ENCODE peak calls at places on chromosomes 12 and 14, in ten cellular contexts. One of them, this sample, is unnamed.

GRCh38 chr14:101721951-101722661 is 39.4 kb upstream of the PPP2R5C start:
- DNase-seq in astrocyte: peak
- DNase-seq in MM.1S: no peak
- DNase-seq in GM23338: peak
- DNase-seq in mesendoderm: peak
- DNase-seq in mesenchymal stem cell: peak
- DNase-seq in hepatocyte: no peak
- DNase-seq in endothelial cell of umbilical vein: peak
- DNase-seq in PC-3: peak
- DNase-seq in mammary epithelial cell: peak
- DNase-seq in this sample: peak

GRCh38 chr12:122318607-122319311 is 52.5 kb upstream of the VPS33A start:
- DNase-seq in MM.1S: no peak
- DNase-seq in endothelial cell of umbilical vein: peak
- DNase-seq in PC-3: peak
- DNase-seq in mesendoderm: no peak
- DNase-seq in mammary epithelial cell: no peak
- DNase-seq in astrocyte: peak
- DNase-seq in mesenchymal stem cell: peak
- DNase-seq in hepatocyte: no peak
- DNase-seq in GM23338: no peak
- DNase-seq in this sample: peak

GRCh38 chr14:67618617-67619063 is 1.1 kb upstream of the ARG2 start:
- DNase-seq in astrocyte: peak
- DNase-seq in mesenchymal stem cell: peak
- DNase-seq in mammary epithelial cell: peak
- DNase-seq in GM23338: peak
- DNase-seq in mesendoderm: peak
- DNase-seq in hepatocyte: peak
- DNase-seq in endothelial cell of umbilical vein: peak
- DNase-seq in PC-3: peak
- DNase-seq in MM.1S: peak
- DNase-seq in this sample: peak

GRCh38 chr12:111636209-111636928 is 37.3 kb upstream of the ATXN2 start:
- DNase-seq in mammary epithelial cell: no peak
- DNase-seq in GM23338: peak
- DNase-seq in MM.1S: no peak
- DNase-seq in mesendoderm: peak
- DNase-seq in endothelial cell of umbilical vein: peak
- DNase-seq in mesenchymal stem cell: no peak
- DNase-seq in PC-3: no peak
- DNase-seq in astrocyte: peak
- DNase-seq in hepatocyte: peak
- DNase-seq in this sample: peak

GRCh38 chr12:107360033-107360432 is 266.7 kb upstream of the CRY1 start:
- DNase-seq in PC-3: no peak
- DNase-seq in MM.1S: no peak
- DNase-seq in astrocyte: no peak
- DNase-seq in mammary epithelial cell: no peak
- DNase-seq in mesendoderm: no peak
- DNase-seq in GM23338: no peak
- DNase-seq in mesenchymal stem cell: no peak
- DNase-seq in endothelial cell of umbilical vein: no peak
- DNase-seq in hepatocyte: no peak
- DNase-seq in this sample: no peak

GRCh38 chr12:42969357-42969756 is 379.8 kb upstream of the PRICKLE1 start:
- DNase-seq in hepatocyte: no peak
- DNase-seq in astrocyte: no peak
- DNase-seq in PC-3: no peak
- DNase-seq in mesenchymal stem cell: no peak
- DNase-seq in MM.1S: no peak
- DNase-seq in GM23338: no peak
- DNase-seq in mammary epithelial cell: no peak
- DNase-seq in mesendoderm: peak
- DNase-seq in endothelial cell of umbilical vein: peak
- DNase-seq in this sample: no peak

GRCh38 chr12:91194500-91194899 is 11.9 kb upstream of the DCN start:
- DNase-seq in endothelial cell of umbilical vein: no peak
- DNase-seq in MM.1S: no peak
- DNase-seq in mesendoderm: no peak
- DNase-seq in hepatocyte: no peak
- DNase-seq in GM23338: no peak
- DNase-seq in astrocyte: peak
- DNase-seq in mammary epithelial cell: peak
- DNase-seq in mesenchymal stem cell: no peak
- DNase-seq in PC-3: peak
- DNase-seq in this sample: peak

GRCh38 chr14:103762011-103762410 is 46.4 kb downstream of the ZFYVE21 start:
- DNase-seq in mesenchymal stem cell: no peak
- DNase-seq in mammary epithelial cell: no peak
- DNase-seq in astrocyte: peak
- DNase-seq in mesendoderm: no peak
- DNase-seq in GM23338: no peak
- DNase-seq in MM.1S: no peak
- DNase-seq in PC-3: no peak
- DNase-seq in hepatocyte: no peak
- DNase-seq in endothelial cell of umbilical vein: no peak
- DNase-seq in this sample: no peak

GRCh38 chr12:108017658-108018057 is 111.4 kb upstream of the WSCD2 start:
- DNase-seq in endothelial cell of umbilical vein: no peak
- DNase-seq in PC-3: no peak
- DNase-seq in mesenchymal stem cell: no peak
- DNase-seq in astrocyte: no peak
- DNase-seq in mammary epithelial cell: no peak
- DNase-seq in hepatocyte: no peak
- DNase-seq in MM.1S: no peak
- DNase-seq in mesendoderm: no peak
- DNase-seq in GM23338: no peak
- DNase-seq in this sample: no peak

GRCh38 chr12:15861404-15861803 is 20.8 kb upstream of the STRAP start:
- DNase-seq in mammary epithelial cell: no peak
- DNase-seq in PC-3: no peak
- DNase-seq in mesendoderm: no peak
- DNase-seq in astrocyte: no peak
- DNase-seq in mesenchymal stem cell: no peak
- DNase-seq in MM.1S: no peak
- DNase-seq in endothelial cell of umbilical vein: no peak
- DNase-seq in hepatocyte: no peak
- DNase-seq in GM23338: no peak
- DNase-seq in this sample: no peak
- H3K4me2 ChIP-seq in mammary epithelial cell: no peak
- H3K4me2 ChIP-seq in PC-3: no peak
- H3K4me2 ChIP-seq in mesendoderm: no peak
- H3K4me2 ChIP-seq in astrocyte: no peak
- H3K4me2 ChIP-seq in mesenchymal stem cell: no peak
- H3K4me2 ChIP-seq in MM.1S: no peak
- H3K4me2 ChIP-seq in endothelial cell of umbilical vein: no peak
- H3K4me2 ChIP-seq in hepatocyte: no peak
- H3K4me2 ChIP-seq in GM23338: no peak
- H3K4me2 ChIP-seq in this sample: no peak

GRCh38 chr12:32545413-32545970 is 133.6 kb upstream of the DNM1L start:
- DNase-seq in endothelial cell of umbilical vein: peak
- DNase-seq in astrocyte: no peak
- DNase-seq in GM23338: no peak
- DNase-seq in hepatocyte: no peak
- DNase-seq in MM.1S: no peak
- DNase-seq in mammary epithelial cell: no peak
- DNase-seq in mesendoderm: no peak
- DNase-seq in PC-3: no peak
- DNase-seq in mesenchymal stem cell: no peak
- DNase-seq in this sample: no peak
- H3K27ac ChIP-seq in endothelial cell of umbilical vein: no peak
- H3K27ac ChIP-seq in astrocyte: no peak
- H3K27ac ChIP-seq in GM23338: peak
- H3K27ac ChIP-seq in hepatocyte: no peak
- H3K27ac ChIP-seq in MM.1S: no peak
- H3K27ac ChIP-seq in mammary epithelial cell: no peak
- H3K27ac ChIP-seq in mesendoderm: peak
- H3K27ac ChIP-seq in PC-3: no peak
- H3K27ac ChIP-seq in mesenchymal stem cell: no peak
- H3K27ac ChIP-seq in this sample: no peak

DNA sequence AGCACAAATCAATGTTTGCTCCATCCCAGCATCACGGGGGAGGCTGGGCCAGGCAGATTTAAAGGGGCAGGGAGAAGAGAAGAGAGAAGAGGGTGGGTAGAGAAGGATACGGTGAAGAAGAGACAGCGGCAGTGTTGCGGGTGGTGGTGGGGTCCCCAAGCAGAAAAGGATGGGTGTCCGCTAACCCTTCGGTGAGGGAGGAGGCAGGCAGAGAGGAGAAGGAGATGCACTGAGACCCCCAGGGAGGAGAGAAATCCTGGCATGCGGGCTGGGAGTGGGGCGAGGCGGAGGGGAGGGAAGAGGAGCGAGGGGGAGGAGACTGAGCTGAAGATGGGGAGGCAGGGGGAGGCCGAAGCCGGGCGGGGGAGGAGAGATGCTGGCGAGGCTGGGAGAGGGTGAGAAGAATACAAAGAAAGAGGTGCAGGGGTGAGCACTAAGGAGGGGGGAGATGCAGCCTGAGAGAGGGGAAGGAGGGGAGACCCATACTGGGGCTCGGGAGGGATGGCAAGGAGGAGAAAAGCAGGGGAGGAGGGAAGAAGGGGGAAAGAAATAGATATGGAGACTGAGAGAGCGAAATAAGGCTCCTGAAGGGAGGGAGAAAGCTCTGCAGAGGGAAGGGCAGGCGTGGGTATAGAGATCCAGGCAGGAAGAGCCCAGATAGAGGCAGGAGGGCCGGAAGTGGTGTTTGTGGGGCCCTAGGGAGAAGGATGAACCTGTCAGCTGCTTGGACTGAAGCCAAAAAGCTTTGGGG is at the start of gene JPH4:
- DNase-seq in mesendoderm: no peak
- DNase-seq in GM23338: peak
- DNase-seq in mesenchymal stem cell: no peak
- DNase-seq in hepatocyte: peak
- DNase-seq in PC-3: no peak
- DNase-seq in mammary epithelial cell: no peak
- DNase-seq in MM.1S: no peak
- DNase-seq in endothelial cell of umbilical vein: no peak
- DNase-seq in astrocyte: no peak
- DNase-seq in this sample: no peak
- H3K4me2 ChIP-seq in mesendoderm: peak
- H3K4me2 ChIP-seq in GM23338: peak
- H3K4me2 ChIP-seq in mesenchymal stem cell: no peak
- H3K4me2 ChIP-seq in hepatocyte: peak
- H3K4me2 ChIP-seq in PC-3: no peak
- H3K4me2 ChIP-seq in mammary epithelial cell: no peak
- H3K4me2 ChIP-seq in MM.1S: no peak
- H3K4me2 ChIP-seq in endothelial cell of umbilical vein: no peak
- H3K4me2 ChIP-seq in astrocyte: no peak
- H3K4me2 ChIP-seq in this sample: no peak

DNA sequence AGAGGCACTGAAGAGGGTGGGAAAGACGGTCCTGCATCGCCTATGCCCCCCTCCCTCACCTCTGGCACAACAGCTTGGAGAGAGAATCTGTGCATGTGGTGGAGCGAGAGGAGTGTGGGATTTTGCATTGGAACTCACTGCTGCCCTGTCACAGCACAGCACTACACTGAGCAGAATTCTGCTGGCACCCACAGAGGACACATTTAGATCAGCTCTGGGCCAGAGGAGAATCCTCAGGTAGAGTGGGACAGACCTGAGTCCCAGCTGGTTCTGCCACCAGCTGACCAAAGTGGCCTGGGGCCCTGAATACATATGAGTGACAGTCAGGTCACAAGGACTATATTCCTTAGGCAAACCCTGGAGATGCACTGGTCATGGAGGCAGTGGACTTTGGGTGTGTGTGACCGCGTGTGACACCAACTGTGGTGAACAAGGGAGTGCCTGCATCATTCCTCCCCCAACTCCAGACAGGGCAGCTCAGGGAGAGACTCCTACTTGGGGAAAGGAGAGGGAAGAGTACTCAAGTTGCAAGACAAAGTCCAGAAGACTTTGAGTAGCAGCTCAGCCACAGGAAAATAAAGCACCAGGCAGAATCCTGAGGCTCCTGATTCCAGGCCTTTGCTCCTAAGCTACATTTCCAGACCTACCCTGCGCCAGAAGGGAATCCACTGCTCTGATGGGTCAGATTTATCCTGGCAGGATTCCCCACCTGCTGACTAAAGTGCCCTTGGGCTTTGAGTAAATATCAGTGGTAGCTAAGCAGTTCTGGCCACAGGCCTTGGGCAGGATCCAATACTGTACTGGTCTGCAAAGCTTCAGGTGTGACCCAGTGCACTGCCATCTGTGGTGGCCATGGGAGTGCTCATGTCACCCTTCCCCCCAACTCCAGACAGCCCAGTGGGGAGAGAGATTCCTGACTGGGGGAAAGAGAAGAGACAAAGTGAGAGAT is 10.6 kb upstream of the ACOT1 start:
- DNase-seq in PC-3: peak
- DNase-seq in GM23338: no peak
- DNase-seq in mesendoderm: peak
- DNase-seq in hepatocyte: no peak
- DNase-seq in mesenchymal stem cell: no peak
- DNase-seq in endothelial cell of umbilical vein: no peak
- DNase-seq in astrocyte: peak
- DNase-seq in MM.1S: no peak
- DNase-seq in mammary epithelial cell: peak
- DNase-seq in this sample: peak
- H3K27ac ChIP-seq in PC-3: peak
- H3K27ac ChIP-seq in GM23338: no peak
- H3K27ac ChIP-seq in mesendoderm: no peak
- H3K27ac ChIP-seq in hepatocyte: no peak
- H3K27ac ChIP-seq in mesenchymal stem cell: no peak
- H3K27ac ChIP-seq in endothelial cell of umbilical vein: no peak
- H3K27ac ChIP-seq in astrocyte: no peak
- H3K27ac ChIP-seq in MM.1S: no peak
- H3K27ac ChIP-seq in mammary epithelial cell: no peak
- H3K27ac ChIP-seq in this sample: no peak

GRCh38 chr12:47947273-47947672 is 16.1 kb upstream of the TMEM106C start:
- DNase-seq in endothelial cell of umbilical vein: no peak
- DNase-seq in astrocyte: no peak
- DNase-seq in mammary epithelial cell: no peak
- DNase-seq in GM23338: no peak
- DNase-seq in hepatocyte: no peak
- DNase-seq in mesendoderm: no peak
- DNase-seq in MM.1S: no peak
- DNase-seq in PC-3: no peak
- DNase-seq in mesenchymal stem cell: no peak
- DNase-seq in this sample: no peak
- H3K4me2 ChIP-seq in endothelial cell of umbilical vein: no peak
- H3K4me2 ChIP-seq in astrocyte: no peak
- H3K4me2 ChIP-seq in mammary epithelial cell: peak
- H3K4me2 ChIP-seq in GM23338: no peak
- H3K4me2 ChIP-seq in hepatocyte: no peak
- H3K4me2 ChIP-seq in mesendoderm: no peak
- H3K4me2 ChIP-seq in MM.1S: no peak
- H3K4me2 ChIP-seq in PC-3: no peak
- H3K4me2 ChIP-seq in mesenchymal stem cell: no peak
- H3K4me2 ChIP-seq in this sample: no peak

DNA sequence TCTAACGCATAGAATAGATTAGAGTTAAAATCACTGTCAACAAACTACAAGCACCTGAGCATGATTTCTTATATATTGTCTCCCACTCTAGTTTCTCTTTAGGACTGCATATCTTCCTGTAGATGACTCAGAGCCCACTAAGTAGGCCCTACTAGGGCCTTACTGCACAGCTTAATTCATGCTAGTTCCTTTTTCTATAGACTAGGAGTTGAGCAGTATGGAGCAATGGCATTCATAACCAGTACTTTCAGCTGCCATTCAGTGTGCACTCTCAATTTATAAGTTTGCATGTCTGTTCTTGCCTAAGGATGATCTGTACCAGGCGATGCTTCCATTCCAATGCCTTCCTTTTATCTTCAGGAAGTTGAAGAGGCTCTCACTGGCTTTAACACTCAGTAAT is 103.5 kb downstream of the METTL25 start:
- DNase-seq in MM.1S: no peak
- DNase-seq in mesenchymal stem cell: no peak
- DNase-seq in astrocyte: no peak
- DNase-seq in PC-3: no peak
- DNase-seq in GM23338: no peak
- DNase-seq in endothelial cell of umbilical vein: no peak
- DNase-seq in mammary epithelial cell: peak
- DNase-seq in mesendoderm: no peak
- DNase-seq in hepatocyte: no peak
- DNase-seq in this sample: no peak
- H3K27ac ChIP-seq in MM.1S: no peak
- H3K27ac ChIP-seq in mesenchymal stem cell: peak
- H3K27ac ChIP-seq in astrocyte: no peak
- H3K27ac ChIP-seq in PC-3: no peak
- H3K27ac ChIP-seq in GM23338: no peak
- H3K27ac ChIP-seq in endothelial cell of umbilical vein: no peak
- H3K27ac ChIP-seq in mammary epithelial cell: no peak
- H3K27ac ChIP-seq in mesendoderm: no peak
- H3K27ac ChIP-seq in hepatocyte: no peak
- H3K27ac ChIP-seq in this sample: no peak